ENCODE peak calls at places on chromosomes 5 and 9, in six cellular contexts. M, A, P, I, K and N are unnamed samples.

GRCh38 chr9:35603506-35603985 is 1.5 kb upstream of the TESK1 start:
- DNase-seq in M (no peak), A (no peak), P (no peak), I (peak), K (peak), N (peak)

GRCh38 chr5:139392678-139393496 is 2.0 kb downstream of the PROB1 start:
- DNase-seq in M (peak), A (no peak), P (peak), I (peak), K (peak), N (peak)

GRCh38 chr9:130225071-130225470 is 40.5 kb upstream of the HMCN2 start:
- DNase-seq in M (no peak), A (no peak), P (no peak), I (no peak), K (no peak), N (no peak)

GRCh38 chr9:96243798-96244197 is 58.2 kb downstream of the HSD17B3 start:
- DNase-seq in M (no peak), A (no peak), P (no peak), I (no peak), K (no peak), N (no peak)

GRCh38 chr9:20012232-20012631 is 223.4 kb upstream of the SLC24A2 start:
- DNase-seq in M (no peak), A (no peak), P (no peak), I (no peak), K (no peak), N (no peak)

GRCh38 chr9:135504262-135505229 is 4.1 kb downstream of the MRPS2 start:
- DNase-seq in M (peak), A (no peak), P (peak), I (peak), K (peak), N (peak)

GRCh38 chr9:519579-519978 is 304.9 kb downstream of the DOCK8 start:
- DNase-seq in M (no peak), A (no peak), P (no peak), I (no peak), K (no peak), N (no peak)

GRCh38 chr9:134626576-134627416 is 14.8 kb upstream of the COL5A1 start:
- DNase-seq in M (no peak), A (no peak), P (peak), I (peak), K (no peak), N (no peak)

GRCh38 chr9:131656356-131657030 is 83.4 kb downstream of the RAPGEF1 start:
- DNase-seq in M (no peak), A (no peak), P (no peak), I (no peak), K (peak), N (no peak)

GRCh38 chr9:127779136-127779981 is 893 bp upstream of the SH2D3C start:
- DNase-seq in M (peak), A (no peak), P (peak), I (no peak), K (peak), N (no peak)

GRCh38 chr5:77322406-77322805 is 111.9 kb downstream of the PDE8B start:
- DNase-seq in M (no peak), A (no peak), P (peak), I (no peak), K (no peak), N (peak)

GRCh38 chr5:146710348-146710747 is 168.2 kb downstream of the PPP2R2B start:
- DNase-seq in M (no peak), A (no peak), P (no peak), I (no peak), K (no peak), N (no peak)

GRCh38 chr9:38412751-38413150 is 11.5 kb downstream of the IGFBPL1 start:
- DNase-seq in M (no peak), A (no peak), P (no peak), I (no peak), K (no peak), N (no peak)

GRCh38 chr5:151251621-151252020 is 1.4 kb upstream of the GM2A start:
- DNase-seq in M (no peak), A (no peak), P (no peak), I (no peak), K (no peak), N (no peak)

GRCh38 chr5:2129581-2130272 is 247.0 kb upstream of the IRX4 start:
- DNase-seq in M (no peak), A (no peak), P (no peak), I (no peak), K (no peak), N (no peak)

GRCh38 chr9:132409828-132410528 is at the start of gene CFAP77:
- DNase-seq in M (no peak), A (no peak), P (peak), I (peak), K (peak), N (peak)

GRCh38 chr5:116271432-116271831 is 186.6 kb downstream of the COMMD10 start:
- DNase-seq in M (no peak), A (no peak), P (no peak), I (no peak), K (no peak), N (no peak)

GRCh38 chr5:180047667-180048066 is 23.9 kb downstream of the RNF130 start:
- DNase-seq in M (no peak), A (no peak), P (no peak), I (no peak), K (no peak), N (no peak)

GRCh38 chr9:15834541-15834940 is 281.7 kb downstream of the CCDC171 start:
- DNase-seq in M (no peak), A (peak), P (no peak), I (no peak), K (no peak), N (no peak)